ENCODE peak calls at places on chromosome 2, in ten cellular contexts. B is progenitor cell of endocrine pancreas; T is IMR-90; U is ELR; J is mammary epithelial cell; G is stimulated activated CD8-positive, alpha-beta memory T cell treated with anti-CD3 and anti-CD28 coated beads, Interleukin-2, amount 100 ng/mL, for 1 hour; Q is caudate nucleus; K is activated naive CD4-positive, alpha-beta T cell treated with Interleukin-2 at 50 U/mL for 16 hours; P is stimulated activated CD4-positive, alpha-beta T cell treated with anti-CD3 and anti-CD28 coated beads, Interleukin-1b, Interleukin-23, amount 100 ng/mL, for 24 hours; I is iris pigment epithelial cell. S is an unnamed sample.
A peak's percentile ranks its signal among the peaks of the same experiment; 100 is the strongest.

GRCh38 chr2:46334389-46335345 is 37.5 kb downstream of the EPAS1 start:
- DNase-seq in T (peak; percentile 98), P (no peak), Q (no peak), J (peak; percentile 94), I (peak; percentile 98), K (no peak), U (peak; percentile 96), G (no peak), B (no peak), S (peak; percentile 98)

GRCh38 chr2:219969508-219969907 is 342.1 kb downstream of the SLC4A3 start:
- DNase-seq in Q (no peak), I (peak; percentile 67), T (peak; percentile 90), U (peak; percentile 95), P (no peak), K (no peak), G (no peak), J (peak; percentile 88), B (no peak), S (peak; percentile 89)

GRCh38 chr2:20501974-20502373 is 55.1 kb downstream of the RHOB start:
- DNase-seq in U (peak; percentile 95), G (no peak), P (no peak), B (no peak), K (no peak), Q (no peak), I (peak; percentile 99), T (peak; percentile 100), J (peak; percentile 92), S (peak; percentile 98)

GRCh38 chr2:241795021-241795999 is 13.7 kb upstream of the NEU4 start:
- DNase-seq in J (no peak), U (no peak), T (no peak), B (no peak), G (no peak), Q (no peak), P (no peak), I (no peak), K (no peak), S (no peak)

GRCh38 chr2:74864728-74865722 is 31.1 kb downstream of the HK2 start:
- DNase-seq in P (no peak), U (peak; percentile 75), G (no peak), B (no peak), Q (no peak), J (peak; percentile 89), I (no peak), T (peak; percentile 70), K (no peak), S (peak; percentile 43)

GRCh38 chr2:138632066-138632465 is 130.5 kb downstream of the SPOPL start:
- DNase-seq in P (no peak), K (no peak), T (peak; percentile 16), I (peak; percentile 38), U (peak; percentile 13), Q (no peak), J (peak; percentile 91), B (no peak), G (no peak), S (peak; percentile 20)

GRCh38 chr2:43210467-43211303 is 15.7 kb downstream of the ZFP36L2 start:
- DNase-seq in J (no peak), Q (peak; percentile 16), G (no peak), I (peak; percentile 45), P (no peak), U (peak; percentile 36), T (peak; percentile 92), B (no peak), K (no peak), S (no peak)

GRCh38 chr2:17442334-17442733 is 75.9 kb downstream of the RAD51AP2 start:
- DNase-seq in B (no peak), T (peak; percentile 1), Q (no peak), I (peak; percentile 42), K (no peak), G (no peak), U (no peak), J (peak; percentile 68), P (no peak), S (peak; percentile 49)

GRCh38 chr2:79487371-79487770 is 25.5 kb upstream of the CTNNA2 start:
- DNase-seq in T (no peak), G (no peak), K (no peak), I (no peak), U (no peak), B (no peak), J (no peak), P (no peak), Q (no peak), S (no peak)

GRCh38 chr2:32061973-32062861 is 1.1 kb upstream of the SPAST start:
- DNase-seq in B (no peak), P (no peak), K (no peak), Q (no peak), T (peak; percentile 19), G (no peak), I (peak; percentile 28), U (peak; percentile 43), J (peak; percentile 55), S (no peak)

GRCh38 chr2:101741775-101742520 is 44.4 kb downstream of the MAP4K4 start:
- DNase-seq in P (no peak), I (no peak), U (no peak), J (peak; percentile 92), T (no peak), G (no peak), B (no peak), Q (no peak), K (no peak), S (no peak)

GRCh38 chr2:171210216-171210863 is 49.6 kb upstream of the TLK1 start:
- DNase-seq in G (no peak), T (no peak), J (no peak), U (no peak), P (no peak), I (no peak), Q (no peak), B (no peak), K (no peak), S (no peak)

GRCh38 chr2:29817846-29818680 is 103.3 kb downstream of the ALK start:
- DNase-seq in U (no peak), Q (peak; percentile 11), T (no peak), G (no peak), K (no peak), P (no peak), I (no peak), J (no peak), B (no peak), S (no peak)

GRCh38 chr2:26396734-26397298 is 4.9 kb upstream of the DRC1 start:
- DNase-seq in Q (no peak), J (no peak), T (no peak), U (no peak), B (no peak), G (no peak), K (peak; percentile 37), I (no peak), P (no peak), S (no peak)

GRCh38 chr2:74199871-74200305 is 1.5 kb downstream of the MTHFD2 start:
- DNase-seq in B (no peak), P (no peak), I (peak; percentile 22), K (peak; percentile 49), U (no peak), Q (no peak), J (peak; percentile 33), T (peak; percentile 12), G (no peak), S (no peak)

GRCh38 chr2:178280261-178280852 is 86.0 kb downstream of the OSBPL6 start:
- DNase-seq in B (no peak), K (no peak), U (peak; percentile 80), T (peak; percentile 59), Q (no peak), G (no peak), P (no peak), J (peak; percentile 41), I (peak; percentile 61), S (peak; percentile 66)

GRCh38 chr2:112938904-112939303 is 27.9 kb downstream of the IL37 start:
- DNase-seq in I (peak; percentile 34), J (peak; percentile 90), G (no peak), U (peak; percentile 79), Q (no peak), P (no peak), K (no peak), B (no peak), T (peak; percentile 13), S (no peak)

GRCh38 chr2:207474871-207475485 is 54.8 kb upstream of the CREB1 start:
- DNase-seq in U (peak; percentile 77), I (peak; percentile 57), T (peak; percentile 68), B (peak; percentile 29), J (peak; percentile 46), P (peak; percentile 11), K (peak; percentile 35), Q (no peak), G (peak; percentile 21), S (peak; percentile 54)

GRCh38 chr2:194765723-194766122 is 891.3 kb upstream of the SLC39A10 start:
- DNase-seq in T (no peak), B (no peak), I (no peak), U (no peak), P (no peak), J (no peak), K (no peak), Q (no peak), G (no peak), S (no peak)

GRCh38 chr2:49686897-49687442 is 532.7 kb upstream of the FSHR start:
- DNase-seq in K (no peak), T (no peak), I (no peak), P (no peak), U (no peak), J (no peak), Q (no peak), G (no peak), B (no peak), S (no peak)

GRCh38 chr2:18614042-18614441 is 24.7 kb upstream of the NT5C1B start:
- DNase-seq in P (no peak), Q (no peak), U (no peak), J (no peak), T (peak; percentile 65), K (no peak), G (no peak), B (no peak), I (peak; percentile 54), S (no peak)